ENCODE peak calls at places on chromosomes 11 and 22, in six cellular contexts. G, E, W, Z, R and M are unnamed samples.

GRCh38 chr22:39871008-39871798 is 22.4 kb downstream of the ENTHD1 start:
- DNase-seq in G (no peak), E (no peak), W (no peak), Z (no peak), R (no peak), M (no peak)

GRCh38 chr22:25567305-25567704 is 2.8 kb downstream of the GRK3 start:
- DNase-seq in G (no peak), E (no peak), W (no peak), Z (no peak), R (peak; percentile 43), M (no peak)

GRCh38 chr11:126279191-126279590 is 3.7 kb upstream of the TIRAP start:
- DNase-seq in G (no peak), E (no peak), W (no peak), Z (no peak), R (no peak), M (no peak)

GRCh38 chr22:43796567-43796966 is 15.5 kb downstream of the EFCAB6 start:
- DNase-seq in G (no peak), E (no peak), W (no peak), Z (peak; percentile 6), R (no peak), M (peak; percentile 53)

GRCh38 chr11:64036081-64037026 is 623 bp downstream of the FLRT1 start:
- DNase-seq in G (no peak), E (no peak), W (no peak), Z (no peak), R (no peak), M (no peak)

GRCh38 chr11:126282742-126283591 is at the start of gene TIRAP:
- DNase-seq in G (peak; percentile 70), E (no peak), W (peak; percentile 95), Z (no peak), R (peak; percentile 75), M (no peak)

GRCh38 chr11:109981028-109981636 is 112.1 kb upstream of the ZC3H12C start:
- DNase-seq in G (peak; percentile 66), E (no peak), W (no peak), Z (no peak), R (no peak), M (no peak)

GRCh38 chr11:62443390-62444201 is 24.8 kb downstream of the SCGB1A1 start:
- DNase-seq in G (no peak), E (no peak), W (no peak), Z (no peak), R (no peak), M (no peak)

GRCh38 chr22:32788884-32789624 is 12.5 kb upstream of the TIMP3 start:
- DNase-seq in G (peak; percentile 70), E (no peak), W (no peak), Z (no peak), R (no peak), M (no peak)

GRCh38 chr22:24350627-24351026 is 76.8 kb upstream of the ADORA2A start:
- DNase-seq in G (no peak), E (no peak), W (no peak), Z (no peak), R (no peak), M (no peak)

GRCh38 chr11:7977251-7977917 is 9.8 kb upstream of the EIF3F start:
- DNase-seq in G (no peak), E (peak; percentile 41), W (no peak), Z (no peak), R (no peak), M (peak; percentile 89)

GRCh38 chr11:61429691-61430582 is at the start of the genes CPSF7 and SDHAF2:
- DNase-seq in G (peak; percentile 97), E (peak; percentile 80), W (peak; percentile 100), Z (peak; percentile 84), R (peak; percentile 98), M (peak; percentile 70)

GRCh38 chr22:35491908-35492380 is 48.7 kb upstream of the RASD2 start:
- DNase-seq in G (no peak), E (no peak), W (no peak), Z (peak; percentile 79), R (no peak), M (no peak)

GRCh38 chr11:19919050-19919561 is 206.5 kb downstream of the NAV2 start:
- DNase-seq in G (no peak), E (peak; percentile 97), W (peak; percentile 80), Z (no peak), R (no peak), M (peak; percentile 96)

GRCh38 chr22:45830531-45831245 is 146.3 kb downstream of the WNT7B start:
- DNase-seq in G (no peak), E (no peak), W (no peak), Z (no peak), R (no peak), M (no peak)

GRCh38 chr11:19832901-19833300 is 120.3 kb downstream of the NAV2 start:
- DNase-seq in G (no peak), E (no peak), W (no peak), Z (no peak), R (no peak), M (no peak)

GRCh38 chr11:11787305-11788066 is 54.3 kb upstream of the USP47 start:
- DNase-seq in G (peak; percentile 69), E (peak; percentile 64), W (peak; percentile 21), Z (peak; percentile 38), R (no peak), M (peak; percentile 35)

GRCh38 chr11:2471804-2472096 is 26.9 kb downstream of the KCNQ1 start:
- DNase-seq in G (no peak), E (no peak), W (no peak), Z (no peak), R (no peak), M (no peak)

GRCh38 chr11:63504933-63505586 is 824 bp upstream of the LGALS12 start:
- DNase-seq in G (no peak), E (no peak), W (no peak), Z (no peak), R (no peak), M (no peak)

GRCh38 chr11:104968856-104969776 is 742 bp upstream of the CASP4 start:
- DNase-seq in G (peak; percentile 72), E (no peak), W (peak; percentile 57), Z (no peak), R (no peak), M (no peak)

GRCh38 chr11:68297812-68298658 is 14.4 kb upstream of the LRP5 start:
- DNase-seq in G (peak; percentile 98), E (peak; percentile 23), W (peak; percentile 97), Z (peak; percentile 52), R (peak; percentile 83), M (peak; percentile 14)

DNA sequence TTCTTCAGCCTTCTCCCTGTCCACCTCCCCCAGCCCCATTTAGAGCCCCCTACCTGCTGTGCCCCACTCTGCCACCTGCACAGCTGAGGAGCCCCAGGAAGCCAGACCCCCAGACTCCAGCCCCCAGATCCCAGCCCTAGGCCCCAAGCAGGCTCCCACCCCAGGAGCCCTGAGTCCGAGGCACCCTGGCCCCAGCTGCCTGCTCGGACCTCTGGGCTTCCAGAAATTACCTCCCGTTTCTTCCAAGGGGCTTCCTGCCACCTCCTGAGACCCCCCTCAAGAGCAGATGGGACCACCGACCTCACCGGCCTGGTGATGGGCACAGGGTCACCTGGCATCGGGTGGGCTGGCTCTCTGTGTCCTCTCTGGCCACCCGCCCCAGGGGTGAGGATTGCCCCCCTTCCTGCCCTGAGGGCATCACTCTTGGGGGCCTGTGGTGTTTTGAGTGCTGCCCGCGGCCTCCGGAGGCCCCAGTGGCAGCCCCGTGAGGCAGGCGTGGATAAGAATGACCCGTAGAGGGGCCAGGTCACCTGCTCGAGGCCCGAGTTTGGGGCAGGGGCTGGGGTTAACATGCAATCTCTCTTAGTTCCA is 18.3 kb upstream of the TALDO1 start:
- DNase-seq in G (no peak), E (no peak), W (no peak), Z (no peak), R (no peak), M (no peak)
- H3K4me3 ChIP-seq in G (no peak overlapping the region), E (no peak overlapping the region), W (no peak overlapping the region), Z (no peak overlapping the region), R (no peak overlapping the region), M (no peak overlapping the region)

DNA sequence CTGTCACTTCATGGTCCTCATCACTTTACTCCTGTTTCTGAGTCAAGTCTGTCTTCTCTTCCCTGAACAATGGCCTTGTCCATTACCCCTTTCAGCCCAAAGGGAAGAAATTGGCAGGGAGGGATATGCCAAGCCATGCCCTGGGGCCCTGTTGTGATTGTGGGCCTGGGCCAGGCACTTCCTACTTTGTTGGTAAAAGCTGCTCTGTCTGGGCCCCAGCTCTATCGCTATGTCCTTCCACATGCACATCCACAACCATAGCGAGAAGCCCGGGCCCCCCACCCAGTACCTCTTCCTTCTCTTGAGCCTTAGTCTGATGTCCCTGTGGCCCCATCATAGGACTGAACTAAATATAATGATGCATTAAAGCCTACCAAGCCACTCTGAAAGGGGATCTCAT is 126.7 kb upstream of the RCN1 start:
- DNase-seq in G (no peak), E (no peak), W (no peak), Z (no peak), R (no peak), M (no peak)
- TF ChIP-seq CTCF in G (no peak), E (no peak), W (no peak), Z (no peak), R (no peak), M (no peak)

DNA sequence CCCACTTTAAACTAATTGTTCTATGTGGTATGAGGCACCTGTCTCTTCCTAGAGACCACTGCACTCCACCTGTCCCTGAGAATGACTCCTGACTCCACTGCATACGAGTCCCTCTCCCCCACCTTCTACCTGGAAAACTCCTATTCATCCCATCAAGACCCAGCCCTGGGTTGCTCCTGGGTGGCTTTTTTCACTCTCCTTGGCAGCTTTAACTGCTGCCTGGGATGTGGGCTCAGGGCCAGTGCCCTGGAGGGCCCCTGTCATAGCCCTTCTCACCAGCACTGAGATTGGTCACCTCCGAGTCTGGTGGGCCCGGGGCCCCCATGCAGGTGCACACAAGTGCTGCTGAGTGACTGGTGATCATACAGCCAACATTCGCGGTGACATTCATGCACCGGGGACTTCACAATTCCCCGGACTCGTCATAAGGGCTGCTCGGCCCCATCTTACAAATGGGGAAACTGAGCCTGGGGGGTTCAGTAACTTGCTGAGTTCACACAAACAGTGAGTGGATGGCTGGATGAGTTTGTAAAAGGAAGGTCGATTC is 25.9 kb upstream of the TOLLIP start:
- DNase-seq in G (no peak), E (no peak), W (no peak), Z (no peak), R (no peak), M (no peak)
- H3K4me3 ChIP-seq in G (peak overlapping the region; percentile 46), E (no peak overlapping the region), W (peak overlapping the region; percentile 44), Z (peak overlapping the region; percentile 36), R (no peak overlapping the region), M (no peak overlapping the region)

GRCh38 chr11:76315182-76315853 is 65.6 kb downstream of the THAP12 start:
- DNase-seq in G (no peak), E (no peak), W (no peak), Z (no peak), R (no peak), M (no peak)

GRCh38 chr11:76314741-76315090 is 66.2 kb downstream of the THAP12 start:
- DNase-seq in G (no peak), E (peak; percentile 13), W (no peak), Z (no peak), R (no peak), M (peak; percentile 5)

GRCh38 chr11:76318744-76319384 is 62.1 kb downstream of the THAP12 start:
- DNase-seq in G (peak; percentile 90), E (peak; percentile 49), W (peak; percentile 92), Z (peak; percentile 55), R (peak; percentile 67), M (peak; percentile 5)

GRCh38 chr11:76317296-76317695 is 63.6 kb downstream of the THAP12 start:
- DNase-seq in G (no peak), E (no peak), W (no peak), Z (no peak), R (no peak), M (no peak)

DNA sequence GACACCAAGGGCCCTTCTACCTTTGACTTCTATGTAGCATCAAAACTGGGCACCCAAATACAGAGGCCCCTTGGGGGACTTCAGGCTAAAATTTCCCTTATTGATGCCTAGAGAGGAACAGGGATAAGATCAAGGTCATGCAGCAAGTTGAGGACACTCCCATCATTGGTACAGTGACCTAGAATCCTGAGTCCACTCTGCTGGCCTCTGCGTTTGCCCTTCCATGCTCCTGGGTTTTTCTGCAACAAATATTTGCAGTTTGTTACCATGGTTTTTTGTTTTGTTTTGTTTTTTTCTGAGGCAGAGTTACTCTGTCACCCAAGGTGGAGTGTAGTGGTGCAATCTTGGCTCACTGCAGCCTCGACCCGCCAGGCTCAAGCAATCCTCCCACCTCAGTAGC is 64.2 kb downstream of the THAP12 start:
- DNase-seq in G (no peak), E (no peak), W (no peak), Z (no peak), R (no peak), M (no peak)
- TF ChIP-seq CTCF in G (no peak), E (no peak), W (no peak), Z (no peak), R (no peak), M (no peak)